ENCODE peak calls at places on chromosomes 6 and 20, in eight cellular contexts. One of them, this sample, is unnamed.

GRCh38 chr6:119083007-119083406 is 4.5 kb upstream of the FAM184A start:
- DNase-seq in HuH-7.5: no peak
- DNase-seq in A172: no peak
- DNase-seq in Ammon's horn: no peak
- DNase-seq in progenitor cell of endocrine pancreas: no peak
- DNase-seq in NCI-H524: no peak
- DNase-seq in GM04503: no peak
- DNase-seq in T1000: no peak
- DNase-seq in this sample: no peak

GRCh38 chr20:62710886-62711702 is 2.5 kb downstream of the NTSR1 start:
- DNase-seq in progenitor cell of endocrine pancreas: no peak
- DNase-seq in Ammon's horn: no peak
- DNase-seq in A172: peak; percentile 88
- DNase-seq in HuH-7.5: no peak
- DNase-seq in T1000: peak; percentile 2
- DNase-seq in NCI-H524: peak; percentile 26
- DNase-seq in GM04503: no peak
- DNase-seq in this sample: no peak

GRCh38 chr20:60694763-60695162 is 557.3 kb upstream of the CDH4 start:
- DNase-seq in A172: no peak
- DNase-seq in GM04503: no peak
- DNase-seq in T1000: no peak
- DNase-seq in progenitor cell of endocrine pancreas: no peak
- DNase-seq in NCI-H524: no peak
- DNase-seq in Ammon's horn: no peak
- DNase-seq in HuH-7.5: no peak
- DNase-seq in this sample: no peak

GRCh38 chr20:64038579-64039292 is 2.8 kb downstream of the C20orf204 start:
- DNase-seq in HuH-7.5: peak; percentile 98
- DNase-seq in GM04503: no peak
- DNase-seq in A172: no peak
- DNase-seq in progenitor cell of endocrine pancreas: peak; percentile 78
- DNase-seq in NCI-H524: peak; percentile 63
- DNase-seq in T1000: peak; percentile 50
- DNase-seq in Ammon's horn: peak; percentile 30
- DNase-seq in this sample: peak; percentile 78

GRCh38 chr6:24426729-24427446 is 24.2 kb downstream of the MRS2 start:
- DNase-seq in A172: no peak
- DNase-seq in GM04503: no peak
- DNase-seq in progenitor cell of endocrine pancreas: no peak
- DNase-seq in T1000: no peak
- DNase-seq in NCI-H524: no peak
- DNase-seq in Ammon's horn: no peak
- DNase-seq in HuH-7.5: no peak
- DNase-seq in this sample: no peak

GRCh38 chr6:84805145-84805544 is 40.7 kb upstream of the TBX18 start:
- DNase-seq in progenitor cell of endocrine pancreas: no peak
- DNase-seq in GM04503: no peak
- DNase-seq in Ammon's horn: no peak
- DNase-seq in NCI-H524: no peak
- DNase-seq in T1000: no peak
- DNase-seq in A172: no peak
- DNase-seq in HuH-7.5: no peak
- DNase-seq in this sample: no peak

GRCh38 chr6:444653-445275 is 53.2 kb downstream of the IRF4 start:
- DNase-seq in progenitor cell of endocrine pancreas: no peak
- DNase-seq in A172: no peak
- DNase-seq in T1000: no peak
- DNase-seq in HuH-7.5: no peak
- DNase-seq in NCI-H524: no peak
- DNase-seq in GM04503: no peak
- DNase-seq in Ammon's horn: no peak
- DNase-seq in this sample: no peak

GRCh38 chr20:17655865-17656489 is 26.1 kb downstream of the RRBP1 start:
- DNase-seq in GM04503: peak; percentile 39
- DNase-seq in NCI-H524: no peak
- DNase-seq in Ammon's horn: no peak
- DNase-seq in A172: peak; percentile 84
- DNase-seq in progenitor cell of endocrine pancreas: no peak
- DNase-seq in HuH-7.5: no peak
- DNase-seq in T1000: no peak
- DNase-seq in this sample: peak; percentile 51

GRCh38 chr20:30513050-30513628 is 744.3 kb upstream of the DEFB115 start:
- DNase-seq in NCI-H524: no peak
- DNase-seq in HuH-7.5: no peak
- DNase-seq in Ammon's horn: no peak
- DNase-seq in A172: no peak
- DNase-seq in progenitor cell of endocrine pancreas: no peak
- DNase-seq in T1000: no peak
- DNase-seq in GM04503: no peak
- DNase-seq in this sample: no peak

GRCh38 chr6:137159912-137160311 is 13.5 kb downstream of the IL22RA2 start:
- DNase-seq in GM04503: no peak
- DNase-seq in A172: no peak
- DNase-seq in progenitor cell of endocrine pancreas: no peak
- DNase-seq in T1000: no peak
- DNase-seq in Ammon's horn: no peak
- DNase-seq in HuH-7.5: no peak
- DNase-seq in NCI-H524: no peak
- DNase-seq in this sample: no peak

GRCh38 chr6:39309942-39310531 is 4.2 kb downstream of the KCNK17 start:
- DNase-seq in progenitor cell of endocrine pancreas: peak; percentile 73
- DNase-seq in T1000: peak; percentile 6
- DNase-seq in HuH-7.5: peak; percentile 91
- DNase-seq in A172: peak; percentile 55
- DNase-seq in NCI-H524: peak; percentile 76
- DNase-seq in Ammon's horn: peak; percentile 84
- DNase-seq in GM04503: peak; percentile 28
- DNase-seq in this sample: peak; percentile 81

GRCh38 chr20:22389836-22390542 is 194.4 kb downstream of the FOXA2 start:
- DNase-seq in Ammon's horn: no peak
- DNase-seq in HuH-7.5: no peak
- DNase-seq in progenitor cell of endocrine pancreas: no peak
- DNase-seq in T1000: no peak
- DNase-seq in GM04503: no peak
- DNase-seq in A172: peak; percentile 93
- DNase-seq in NCI-H524: no peak
- DNase-seq in this sample: peak; percentile 72

GRCh38 chr6:137496909-137497721 is 2.9 kb upstream of the OLIG3 start:
- DNase-seq in T1000: no peak
- DNase-seq in NCI-H524: peak; percentile 48
- DNase-seq in Ammon's horn: no peak
- DNase-seq in HuH-7.5: no peak
- DNase-seq in A172: no peak
- DNase-seq in GM04503: no peak
- DNase-seq in progenitor cell of endocrine pancreas: no peak
- DNase-seq in this sample: peak; percentile 70

GRCh38 chr20:15440249-15440820 is 1102.9 kb upstream of the FLRT3 start:
- DNase-seq in A172: no peak
- DNase-seq in progenitor cell of endocrine pancreas: no peak
- DNase-seq in HuH-7.5: no peak
- DNase-seq in Ammon's horn: no peak
- DNase-seq in GM04503: no peak
- DNase-seq in T1000: no peak
- DNase-seq in NCI-H524: no peak
- DNase-seq in this sample: no peak

GRCh38 chr6:105951322-105951721 is 134.8 kb upstream of the PRDM1 start:
- DNase-seq in progenitor cell of endocrine pancreas: no peak
- DNase-seq in HuH-7.5: no peak
- DNase-seq in T1000: no peak
- DNase-seq in GM04503: no peak
- DNase-seq in A172: no peak
- DNase-seq in Ammon's horn: no peak
- DNase-seq in NCI-H524: no peak
- DNase-seq in this sample: no peak

GRCh38 chr6:130937942-130938604 is 110.9 kb downstream of the SMLR1 start:
- DNase-seq in T1000: no peak
- DNase-seq in progenitor cell of endocrine pancreas: no peak
- DNase-seq in Ammon's horn: no peak
- DNase-seq in GM04503: no peak
- DNase-seq in HuH-7.5: no peak
- DNase-seq in A172: peak; percentile 60
- DNase-seq in NCI-H524: no peak
- DNase-seq in this sample: no peak

GRCh38 chr6:40896696-40897095 is 142.3 kb downstream of the UNC5CL start:
- DNase-seq in Ammon's horn: no peak
- DNase-seq in A172: no peak
- DNase-seq in T1000: no peak
- DNase-seq in HuH-7.5: no peak
- DNase-seq in GM04503: no peak
- DNase-seq in progenitor cell of endocrine pancreas: no peak
- DNase-seq in NCI-H524: no peak
- DNase-seq in this sample: no peak

GRCh38 chr6:148427333-148427732 is 84.7 kb downstream of the SASH1 start:
- DNase-seq in Ammon's horn: no peak
- DNase-seq in progenitor cell of endocrine pancreas: no peak
- DNase-seq in HuH-7.5: no peak
- DNase-seq in A172: no peak
- DNase-seq in T1000: no peak
- DNase-seq in NCI-H524: no peak
- DNase-seq in GM04503: no peak
- DNase-seq in this sample: no peak

GRCh38 chr6:95266537-95267258 is 310.6 kb upstream of the MANEA start:
- DNase-seq in A172: peak; percentile 35
- DNase-seq in Ammon's horn: no peak
- DNase-seq in HuH-7.5: no peak
- DNase-seq in T1000: no peak
- DNase-seq in NCI-H524: no peak
- DNase-seq in GM04503: no peak
- DNase-seq in progenitor cell of endocrine pancreas: no peak
- DNase-seq in this sample: no peak

GRCh38 chr20:39289316-39289715 is 327.2 kb downstream of the DHX35 start:
- DNase-seq in A172: no peak
- DNase-seq in T1000: no peak
- DNase-seq in Ammon's horn: no peak
- DNase-seq in NCI-H524: peak; percentile 46
- DNase-seq in GM04503: no peak
- DNase-seq in HuH-7.5: no peak
- DNase-seq in progenitor cell of endocrine pancreas: no peak
- DNase-seq in this sample: peak; percentile 71

GRCh38 chr6:129598244-129599187 is 111.5 kb downstream of the ARHGAP18 start:
- DNase-seq in Ammon's horn: peak; percentile 88
- DNase-seq in GM04503: peak; percentile 37
- DNase-seq in A172: peak; percentile 67
- DNase-seq in HuH-7.5: no peak
- DNase-seq in T1000: no peak
- DNase-seq in NCI-H524: peak; percentile 82
- DNase-seq in progenitor cell of endocrine pancreas: no peak
- DNase-seq in this sample: peak; percentile 33

GRCh38 chr6:139568956-139569538 is 194.6 kb upstream of the CITED2 start:
- DNase-seq in NCI-H524: no peak
- DNase-seq in Ammon's horn: no peak
- DNase-seq in T1000: no peak
- DNase-seq in progenitor cell of endocrine pancreas: no peak
- DNase-seq in A172: peak; percentile 84
- DNase-seq in HuH-7.5: no peak
- DNase-seq in GM04503: peak; percentile 75
- DNase-seq in this sample: no peak

GRCh38 chr6:166616261-166617226 is 10.5 kb downstream of the RPS6KA2 start:
- DNase-seq in HuH-7.5: no peak
- DNase-seq in progenitor cell of endocrine pancreas: no peak
- DNase-seq in T1000: no peak
- DNase-seq in Ammon's horn: no peak
- DNase-seq in A172: no peak
- DNase-seq in GM04503: no peak
- DNase-seq in NCI-H524: no peak
- DNase-seq in this sample: no peak

GRCh38 chr6:50815436-50816114 is 3.1 kb upstream of the TFAP2B start:
- DNase-seq in Ammon's horn: no peak
- DNase-seq in HuH-7.5: no peak
- DNase-seq in GM04503: no peak
- DNase-seq in A172: no peak
- DNase-seq in NCI-H524: no peak
- DNase-seq in progenitor cell of endocrine pancreas: no peak
- DNase-seq in T1000: no peak
- DNase-seq in this sample: no peak

GRCh38 chr6:12698298-12698697 is 18.3 kb upstream of the PHACTR1 start:
- DNase-seq in HuH-7.5: no peak
- DNase-seq in A172: no peak
- DNase-seq in Ammon's horn: no peak
- DNase-seq in progenitor cell of endocrine pancreas: no peak
- DNase-seq in GM04503: no peak
- DNase-seq in NCI-H524: no peak
- DNase-seq in T1000: no peak
- DNase-seq in this sample: no peak

GRCh38 chr6:89122625-89123024 is 4.8 kb upstream of the SRSF12 start:
- DNase-seq in Ammon's horn: peak; percentile 63
- DNase-seq in HuH-7.5: no peak
- DNase-seq in progenitor cell of endocrine pancreas: no peak
- DNase-seq in GM04503: no peak
- DNase-seq in T1000: no peak
- DNase-seq in NCI-H524: peak; percentile 57
- DNase-seq in A172: peak; percentile 25
- DNase-seq in this sample: no peak

GRCh38 chr6:46011241-46012085 is 4.2 kb downstream of the CLIC5 start:
- DNase-seq in HuH-7.5: no peak
- DNase-seq in T1000: no peak
- DNase-seq in A172: peak; percentile 4
- DNase-seq in Ammon's horn: no peak
- DNase-seq in GM04503: no peak
- DNase-seq in progenitor cell of endocrine pancreas: no peak
- DNase-seq in NCI-H524: no peak
- DNase-seq in this sample: peak; percentile 22

GRCh38 chr6:149746147-149746946 is at the start of gene NUP43:
- DNase-seq in GM04503: peak; percentile 72
- DNase-seq in NCI-H524: peak; percentile 97
- DNase-seq in A172: peak; percentile 84
- DNase-seq in Ammon's horn: peak; percentile 96
- DNase-seq in progenitor cell of endocrine pancreas: peak; percentile 83
- DNase-seq in HuH-7.5: peak; percentile 84
- DNase-seq in T1000: peak; percentile 81
- DNase-seq in this sample: peak; percentile 95

GRCh38 chr6:27575594-27576361 is 102.9 kb upstream of the ZNF184 start:
- DNase-seq in progenitor cell of endocrine pancreas: no peak
- DNase-seq in T1000: no peak
- DNase-seq in Ammon's horn: no peak
- DNase-seq in A172: peak; percentile 57
- DNase-seq in NCI-H524: peak; percentile 40
- DNase-seq in GM04503: no peak
- DNase-seq in HuH-7.5: no peak
- DNase-seq in this sample: peak; percentile 37

GRCh38 chr20:21508230-21509078 is 5.4 kb downstream of the NKX2-2 start:
- DNase-seq in T1000: no peak
- DNase-seq in Ammon's horn: peak; percentile 94
- DNase-seq in A172: no peak
- DNase-seq in GM04503: no peak
- DNase-seq in HuH-7.5: no peak
- DNase-seq in progenitor cell of endocrine pancreas: no peak
- DNase-seq in NCI-H524: no peak
- DNase-seq in this sample: no peak

This sample was measured in ELF-1.